ENCODE peak calls at places on chromosomes 16 and 17, in ten cellular contexts. J is activated T-cell treated with anti-CD3 and anti-CD28 coated beads for 48 hours; L is EL; M is activated CD4-positive, CD25-positive, alpha-beta regulatory T cell; B is right cardiac atrium; O is caudate nucleus; W is effector memory CD4-positive, alpha-beta T cell; R is gastrocnemius medialis; A is skeletal muscle cell; G is MM.1S. Q is an unnamed sample.

GRCh38 chr17:7932483-7932891 is 481 bp downstream of the CNTROB start:
- DNase-seq in G (peak), B (peak), M (no peak), L (peak), R (no peak), O (no peak), W (no peak), A (no peak), J (no peak), Q (peak)

GRCh38 chr16:58280846-58281301 is 14.0 kb downstream of the PRSS54 start:
- DNase-seq in M (no peak), R (no peak), O (no peak), G (no peak), W (no peak), L (peak), B (no peak), A (no peak), J (no peak), Q (no peak)

GRCh38 chr17:74599023-74599399 is 6.9 kb upstream of the CD300LD start:
- DNase-seq in J (no peak), L (no peak), W (no peak), B (no peak), O (no peak), M (no peak), A (no peak), R (no peak), G (no peak), Q (no peak)

GRCh38 chr16:10150906-10151305 is 31.3 kb downstream of the GRIN2A start:
- DNase-seq in G (no peak), L (peak), M (no peak), A (no peak), O (no peak), W (no peak), B (no peak), J (no peak), R (no peak), Q (no peak)

GRCh38 chr17:49995055-49995738 is at the start of gene DLX3:
- DNase-seq in J (no peak), W (no peak), B (peak), L (peak), O (no peak), A (peak), M (no peak), R (no peak), G (no peak), Q (peak)

GRCh38 chr16:77113835-77114234 is 77.2 kb upstream of the MON1B start:
- DNase-seq in J (no peak), R (no peak), G (no peak), L (no peak), A (no peak), B (peak), M (no peak), W (no peak), O (no peak), Q (no peak)

GRCh38 chr17:57532556-57532955 is 212.5 kb downstream of the CCDC182 start:
- DNase-seq in J (no peak), W (no peak), M (no peak), O (no peak), A (no peak), B (no peak), G (no peak), L (no peak), R (no peak), Q (no peak)

GRCh38 chr16:2529061-2529931 is 1.9 kb downstream of the CEMP1 start:
- DNase-seq in M (no peak), W (no peak), J (no peak), R (no peak), G (no peak), B (no peak), L (no peak), O (no peak), A (no peak), Q (peak)

GRCh38 chr17:77381731-77382130 is 241.0 kb downstream of the SEC14L1 start:
- DNase-seq in R (no peak), L (no peak), B (no peak), O (no peak), W (no peak), J (no peak), A (no peak), G (no peak), M (no peak), Q (no peak)

GRCh38 chr17:18964018-18964351 is 12.0 kb downstream of the SLC5A10 start:
- DNase-seq in M (no peak), A (no peak), O (no peak), L (no peak), R (no peak), W (no peak), G (no peak), B (no peak), J (no peak), Q (no peak)

GRCh38 chr16:20867585-20867984 is 32.6 kb downstream of the DCUN1D3 start:
- DNase-seq in L (no peak), W (no peak), A (no peak), M (no peak), O (no peak), J (no peak), G (no peak), B (no peak), R (no peak), Q (no peak)

GRCh38 chr16:71473891-71474290 is 11.8 kb upstream of the ZNF23 start:
- DNase-seq in R (no peak), G (no peak), O (no peak), W (no peak), A (no peak), B (no peak), M (no peak), J (no peak), L (peak), Q (no peak)

GRCh38 chr17:82611140-82612058 is 36.8 kb downstream of the WDR45B start:
- DNase-seq in R (no peak), B (peak), L (no peak), A (no peak), M (no peak), G (no peak), O (no peak), J (no peak), W (no peak), Q (peak)

GRCh38 chr16:22685162-22685830 is 128.7 kb upstream of the HS3ST2 start:
- DNase-seq in A (no peak), O (no peak), G (no peak), W (no peak), R (peak), M (no peak), B (peak), L (no peak), J (no peak), Q (no peak)

GRCh38 chr17:57955183-57955952 is at the start of gene CUEDC1:
- DNase-seq in J (peak), A (no peak), W (peak), G (peak), M (peak), B (peak), L (peak), O (no peak), R (peak), Q (no peak)

GRCh38 chr16:12458591-12459400 is 344.9 kb downstream of the CPPED1 start:
- DNase-seq in M (peak), J (peak), O (no peak), G (no peak), W (no peak), L (no peak), A (no peak), B (peak), R (no peak), Q (no peak)

GRCh38 chr17:48878920-48879898 is 13.4 kb upstream of the ATP5MC1 start:
- DNase-seq in J (peak), O (no peak), G (peak), W (peak), B (no peak), R (peak), L (peak), A (peak), M (peak), Q (peak)

GRCh38 chr17:37710344-37710886 is 34.4 kb downstream of the HNF1B start:
- DNase-seq in L (peak), J (no peak), G (no peak), W (no peak), A (no peak), R (no peak), B (peak), O (no peak), M (no peak), Q (peak)

Q was measured in SHP77.